ENCODE peak calls at places on chromosomes 13 and 19, in four cellular contexts. X, Q, U and E are unnamed samples.
A peak's percentile ranks its signal among the peaks of the same experiment; 100 is the strongest.

GRCh38 chr19:23160766-23161165 is 43.9 kb downstream of the ZNF730 start:
- DNase-seq in U (no peak), Q (no peak), X (no peak), E (no peak)

GRCh38 chr13:32045963-32046785 is 14.6 kb downstream of the FRY start:
- DNase-seq in X (peak; percentile 53), U (peak; percentile 11), Q (peak; percentile 10), E (peak; percentile 58)

GRCh38 chr19:16867211-16867610 is 21.6 kb upstream of the F2RL3 start:
- DNase-seq in Q (no peak), X (no peak), U (no peak), E (no peak)

GRCh38 chr19:55165952-55166529 is 372 bp downstream of the DNAAF3 start:
- DNase-seq in X (peak; percentile 61), U (peak; percentile 32), Q (peak; percentile 59), E (no peak)

GRCh38 chr19:8490873-8491272 is 11.6 kb downstream of the PRAM1 start:
- DNase-seq in X (no peak), Q (no peak), U (no peak), E (no peak)

GRCh38 chr19:7159105-7159933 is 89.8 kb downstream of the ZNF557 start:
- DNase-seq in U (no peak), Q (peak; percentile 31), X (peak; percentile 91), E (no peak)

GRCh38 chr19:33763661-33764343 is 32.9 kb upstream of the KCTD15 start:
- DNase-seq in X (no peak), U (no peak), Q (no peak), E (no peak)

GRCh38 chr19:15399635-15400034 is 19.2 kb downstream of the AKAP8L start:
- DNase-seq in X (no peak), U (no peak), Q (no peak), E (no peak)

GRCh38 chr19:36528921-36529518 is 949 bp upstream of the ZNF260 start:
- DNase-seq in Q (no peak), X (no peak), U (no peak), E (peak; percentile 17)

GRCh38 chr19:49340069-49340864 is 5.1 kb downstream of the CD37 start:
- DNase-seq in X (no peak), U (no peak), Q (no peak), E (no peak)

GRCh38 chr19:15265849-15266248 is 33.6 kb upstream of the EPHX3 start:
- DNase-seq in U (no peak), Q (peak; percentile 96), X (peak; percentile 98), E (no peak)

GRCh38 chr13:36084131-36084530 is 47.1 kb downstream of the DCLK1 start:
- DNase-seq in X (no peak), U (no peak), Q (no peak), E (no peak)

GRCh38 chr13:36395280-36395679 is 37.0 kb upstream of the CCNA1 start:
- DNase-seq in X (peak; percentile 79), U (no peak), Q (peak; percentile 69), E (peak; percentile 7)

GRCh38 chr13:90185734-90186133 is 1161.8 kb upstream of the MIR17HG start:
- DNase-seq in Q (no peak), U (no peak), X (no peak), E (no peak)

GRCh38 chr19:55372316-55373081 is 2.2 kb upstream of the IL11 start:
- DNase-seq in U (no peak), X (peak; percentile 41), Q (no peak), E (no peak)